ENCODE peak calls at places on chromosomes 12 and 14, in ten cellular contexts. E is AG08395; J is COLO829; U is pons; O is K562; X is mucosa of descending colon; T is GM04504; B is HT1080; F is activated CD4-positive, alpha-beta T cell treated with anti-CD3 and anti-CD28 coated beads, Interleukin-2, amount 50 U/mL, for 4 hours; A is stimulated activated naive CD8-positive, alpha-beta T cell treated with anti-CD3 and anti-CD28 coated beads, Interleukin-15, Interleukin-2, amounts not matched to agents 100 U/mL and 50 U/mL, for 24 hours. C is an unnamed sample.

GRCh38 chr14:71050227-71050823 is 143.1 kb downstream of the PCNX1 start:
- DNase-seq in B (peak), U (no peak), T (no peak), J (peak), A (no peak), X (no peak), O (peak), E (no peak), F (no peak), C (no peak)

GRCh38 chr14:64447890-64448667 is 17.2 kb upstream of the AKAP5 start:
- DNase-seq in A (peak), E (no peak), X (no peak), F (no peak), O (no peak), U (no peak), J (no peak), T (no peak), B (no peak), C (no peak)

GRCh38 chr12:389138-390096 is at the start of gene KDM5A:
- DNase-seq in J (peak), U (peak), E (peak), O (peak), T (peak), X (peak), A (peak), B (peak), F (peak), C (peak)

GRCh38 chr14:82414853-82415539 is 881.3 kb upstream of the SEL1L start:
- DNase-seq in T (no peak), A (no peak), X (no peak), B (no peak), J (no peak), F (no peak), O (no peak), U (no peak), E (no peak), C (no peak)

GRCh38 chr14:71250791-71251190 is 343.5 kb downstream of the PCNX1 start:
- DNase-seq in X (no peak), A (no peak), J (no peak), F (no peak), U (no peak), O (no peak), E (no peak), B (no peak), T (no peak), C (no peak)

GRCh38 chr12:3596703-3597472 is 105.9 kb downstream of the PRMT8 start:
- DNase-seq in U (no peak), X (no peak), F (no peak), B (no peak), O (no peak), T (no peak), J (no peak), A (no peak), E (no peak), C (no peak)

GRCh38 chr12:25320123-25321006 is 69.6 kb upstream of the KRAS start:
- DNase-seq in E (no peak), X (no peak), F (no peak), U (peak), J (no peak), T (no peak), O (no peak), A (peak), B (no peak), C (no peak)

GRCh38 chr12:8697476-8698131 is at the start of gene RIMKLB:
- DNase-seq in A (peak), T (peak), J (no peak), U (peak), O (peak), F (peak), E (peak), B (peak), X (peak), C (peak)

GRCh38 chr14:46034305-46034704 is 617.3 kb downstream of the RPL10L start:
- DNase-seq in U (no peak), B (no peak), E (no peak), X (no peak), O (no peak), A (no peak), F (no peak), T (no peak), J (no peak), C (no peak)

GRCh38 chr12:76422878-76423438 is 74.7 kb upstream of the BBS10 start:
- DNase-seq in J (no peak), U (no peak), A (no peak), B (no peak), T (no peak), E (peak), O (peak), F (no peak), X (no peak), C (no peak)

GRCh38 chr14:68539311-68539737 is 253.5 kb downstream of the ZFP36L1 start:
- DNase-seq in J (no peak), F (no peak), A (no peak), X (no peak), U (peak), O (no peak), B (no peak), T (no peak), E (no peak), C (no peak)

GRCh38 chr14:50924848-50925247 is 19.4 kb downstream of the PYGL start:
- DNase-seq in F (no peak), X (no peak), E (no peak), J (no peak), T (no peak), B (no peak), O (no peak), U (no peak), A (no peak), C (no peak)

GRCh38 chr14:67961676-67962075 is 142.1 kb downstream of the RAD51B start:
- DNase-seq in T (no peak), E (no peak), B (no peak), J (no peak), O (no peak), A (no peak), X (no peak), U (no peak), F (no peak), C (no peak)

GRCh38 chr14:99794156-99794780 is 1.1 kb downstream of the EML1 start:
- DNase-seq in X (no peak), A (no peak), E (no peak), T (no peak), O (no peak), U (no peak), J (no peak), B (no peak), F (no peak), C (no peak)